ENCODE peak calls at places on chromosomes 6 and 20, in five cellular contexts. W, E, H, X and Q are unnamed samples.

GRCh38 chr6:52497652-52498408 is 77.7 kb downstream of the EFHC1 start:
- DNase-seq in E (no peak), W (no peak), X (peak; percentile 95), H (no peak), Q (no peak)

GRCh38 chr6:90383212-90383611 is 86.6 kb upstream of the BACH2 start:
- DNase-seq in X (no peak), H (no peak), E (no peak), W (no peak), Q (no peak)

GRCh38 chr6:131960371-131961133 is 9.4 kb upstream of the CCN2 start:
- DNase-seq in W (no peak), X (no peak), E (no peak), H (no peak), Q (no peak)

GRCh38 chr6:71498643-71499042 is 210.0 kb downstream of the OGFRL1 start:
- DNase-seq in H (no peak), E (no peak), W (no peak), X (no peak), Q (no peak)

GRCh38 chr6:24968711-24969110 is 33.0 kb upstream of the RIPOR2 start:
- DNase-seq in W (no peak), H (no peak), E (no peak), X (no peak), Q (no peak)

GRCh38 chr6:28215425-28215824 is 9.7 kb upstream of the ZSCAN9 start:
- DNase-seq in H (no peak), X (no peak), E (peak; percentile 38), W (no peak), Q (peak; percentile 34)

GRCh38 chr6:141451508-141452353 is 681.0 kb upstream of the GJE1 start:
- DNase-seq in E (no peak), W (no peak), H (no peak), X (no peak), Q (peak; percentile 73)

GRCh38 chr6:30480536-30481156 is 8.7 kb upstream of the HLA-E start:
- DNase-seq in H (no peak), X (no peak), E (no peak), W (no peak), Q (peak; percentile 25)

GRCh38 chr6:167293088-167293589 is 2.0 kb downstream of the UNC93A start:
- DNase-seq in H (no peak), X (no peak), E (no peak), W (no peak), Q (no peak)

GRCh38 chr6:1797801-1798200 is 188.1 kb downstream of the FOXC1 start:
- DNase-seq in H (no peak), W (peak; percentile 53), X (no peak), E (no peak), Q (no peak)

GRCh38 chr6:111602481-111603404 is 2.9 kb downstream of the TRAF3IP2 start:
- DNase-seq in E (no peak), X (no peak), H (no peak), W (no peak), Q (no peak)

GRCh38 chr6:41430875-41431274 is 95.5 kb downstream of the NCR2 start:
- DNase-seq in E (no peak), X (no peak), H (no peak), W (no peak), Q (no peak)

GRCh38 chr20:38127920-38128528 is 37.0 kb downstream of the TGM2 start:
- DNase-seq in H (no peak), E (no peak), X (no peak), W (no peak), Q (no peak)

GRCh38 chr6:61614119-61614518 is 671.9 kb downstream of the KHDRBS2 start:
- DNase-seq in H (no peak), E (no peak), W (no peak), X (no peak), Q (no peak)

GRCh38 chr20:51551186-51551585 is 8.7 kb upstream of the NFATC2 start:
- DNase-seq in H (no peak), W (no peak), X (no peak), E (no peak), Q (no peak)

GRCh38 chr20:35820715-35821114 is 48.9 kb downstream of the PHF20 start:
- DNase-seq in E (no peak), X (no peak), W (no peak), H (no peak), Q (no peak)

GRCh38 chr6:135910943-135911618 is 59.6 kb downstream of the PDE7B start:
- DNase-seq in W (no peak), X (no peak), H (no peak), E (no peak), Q (no peak)

GRCh38 chr6:43280234-43280633 is 17.8 kb upstream of the SLC22A7 start:
- DNase-seq in H (no peak), X (no peak), E (no peak), W (no peak), Q (no peak)

GRCh38 chr20:38049800-38050199 is 16.3 kb downstream of the RPRD1B start:
- DNase-seq in E (no peak), W (peak; percentile 62), H (no peak), X (no peak), Q (no peak)

GRCh38 chr6:167904791-167905190 is 78.1 kb downstream of the AFDN start:
- DNase-seq in H (no peak), W (no peak), E (no peak), X (no peak), Q (peak; percentile 12)

GRCh38 chr6:169863149-169863525 is 111.7 kb downstream of the ERMARD start:
- DNase-seq in H (no peak), W (no peak), E (no peak), X (no peak), Q (no peak)

GRCh38 chr6:47016916-47017315 is 25.2 kb downstream of the ADGRF1 start:
- DNase-seq in E (no peak), X (no peak), H (no peak), W (no peak), Q (peak; percentile 58)

GRCh38 chr6:131660195-131660594 is 23.1 kb downstream of the ENPP3 start:
- DNase-seq in X (no peak), E (no peak), H (no peak), W (no peak), Q (no peak)

GRCh38 chr20:62972270-62973032 is 19.9 kb downstream of the SLC17A9 start:
- DNase-seq in W (peak; percentile 79), H (peak; percentile 38), E (peak; percentile 89), X (peak; percentile 49), Q (peak; percentile 93)

GRCh38 chr20:57263767-57264150 is 2.7 kb downstream of the BMP7 start:
- DNase-seq in H (no peak), X (no peak), E (no peak), W (no peak), Q (no peak)

GRCh38 chr6:13814938-13815575 is 700 bp upstream of the MCUR1 start:
- DNase-seq in X (no peak), W (no peak), H (no peak), E (no peak), Q (no peak)

GRCh38 chr6:3898270-3898994 is 49.3 kb downstream of the FAM50B start:
- DNase-seq in X (no peak), W (no peak), E (no peak), H (no peak), Q (no peak)

GRCh38 chr6:34095741-34096140 is 50.1 kb downstream of the GRM4 start:
- DNase-seq in E (no peak), W (no peak), X (no peak), H (no peak), Q (no peak)

GRCh38 chr20:53706008-53706481 is 112.4 kb upstream of the ZNF217 start:
- DNase-seq in X (no peak), E (no peak), W (no peak), H (no peak), Q (no peak)
- TF ChIP-seq CREB1 in X (no peak), E (no peak), W (no peak), H (no peak), Q (no peak)

GRCh38 chr6:137416376-137417109 is 77.7 kb downstream of the OLIG3 start:
- DNase-seq in W (no peak), E (no peak), X (no peak), H (no peak), Q (peak; percentile 9)

GRCh38 chr6:137415834-137416190 is 78.4 kb downstream of the OLIG3 start:
- DNase-seq in E (no peak), H (no peak), X (no peak), W (no peak), Q (no peak)

GRCh38 chr6:137413482-137413881 is 80.7 kb downstream of the OLIG3 start:
- DNase-seq in X (no peak), H (no peak), E (no peak), W (peak; percentile 82), Q (no peak)

GRCh38 chr6:137414599-137414998 is 79.6 kb downstream of the OLIG3 start:
- DNase-seq in X (no peak), W (no peak), E (no peak), H (no peak), Q (peak; percentile 28)

DNA sequence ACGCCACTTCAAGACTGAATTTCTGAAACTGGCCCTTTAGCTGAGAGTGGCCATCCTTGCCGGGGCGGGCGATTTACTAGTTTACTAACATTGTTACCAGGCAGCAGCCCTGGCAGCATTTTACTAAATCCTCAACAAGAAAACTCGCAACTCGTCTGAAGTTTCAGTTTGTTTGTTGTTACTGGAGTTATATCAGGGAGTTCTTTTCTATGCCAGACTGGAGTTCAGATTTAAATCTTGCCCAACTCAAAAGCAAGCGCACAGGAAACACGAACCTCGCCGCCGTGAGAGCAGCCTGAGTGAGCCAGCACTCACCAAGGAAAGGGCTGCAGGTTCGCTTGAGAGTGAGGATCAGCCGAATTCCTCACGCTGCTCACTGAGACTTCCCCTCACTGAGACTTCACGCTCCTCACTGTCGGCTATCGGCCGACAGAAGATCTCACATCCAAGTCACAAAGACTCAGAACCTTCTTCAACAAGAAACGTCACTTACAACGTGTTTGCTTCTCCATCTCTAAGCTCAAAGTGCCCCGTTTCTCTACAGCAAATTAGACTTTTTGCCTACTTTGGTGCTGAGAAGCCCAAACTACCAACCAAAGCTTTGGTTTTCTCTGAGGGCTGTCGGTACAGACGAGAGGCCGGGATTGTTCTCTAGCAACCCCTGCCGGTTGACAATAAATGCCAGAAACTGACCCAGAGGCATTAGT is 78.9 kb downstream of the OLIG3 start:
- DNase-seq in W (peak; percentile 50), H (no peak), E (no peak), X (no peak), Q (peak; percentile 90)
- H2AFZ ChIP-seq in W (peak overlapping the region; percentile 85), H (peak overlapping the region; percentile 98), E (peak overlapping the region; percentile 15), X (peak overlapping the region; percentile 99), Q (peak overlapping the region; percentile 28)

DNA sequence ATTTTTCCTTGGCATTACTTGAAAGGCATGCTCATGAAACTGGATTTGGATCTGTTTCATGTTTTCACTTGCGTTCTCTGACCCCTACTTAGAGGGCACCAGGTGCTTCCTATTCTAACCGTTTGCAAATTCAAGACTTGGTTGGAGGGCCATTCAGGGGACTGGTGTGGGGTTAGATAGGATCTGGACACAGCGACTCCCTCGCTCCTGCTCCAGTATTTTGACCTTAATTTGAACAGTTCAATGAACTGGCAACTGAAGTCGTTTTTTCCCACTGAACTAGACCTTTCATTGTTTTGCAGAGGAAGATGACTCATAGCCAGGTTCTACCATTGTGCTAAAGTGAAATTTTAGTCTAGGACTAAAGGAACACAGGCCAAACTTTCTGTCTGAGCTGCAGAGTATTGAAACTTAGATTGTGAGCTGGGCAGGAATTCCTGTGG is 64.6 kb downstream of the UTRN start:
- DNase-seq in H (no peak), X (peak; percentile 60), W (peak; percentile 81), E (no peak), Q (no peak)
- H3K4me1 ChIP-seq in H (peaks cover 8% of the 10 kb centered on the region), X (peaks cover 53% of the 10 kb centered on the region), W (peaks cover 85% of the 10 kb centered on the region), E (no peaks in the 10 kb centered on the region), Q (peaks cover 19% of the 10 kb centered on the region)

DNA sequence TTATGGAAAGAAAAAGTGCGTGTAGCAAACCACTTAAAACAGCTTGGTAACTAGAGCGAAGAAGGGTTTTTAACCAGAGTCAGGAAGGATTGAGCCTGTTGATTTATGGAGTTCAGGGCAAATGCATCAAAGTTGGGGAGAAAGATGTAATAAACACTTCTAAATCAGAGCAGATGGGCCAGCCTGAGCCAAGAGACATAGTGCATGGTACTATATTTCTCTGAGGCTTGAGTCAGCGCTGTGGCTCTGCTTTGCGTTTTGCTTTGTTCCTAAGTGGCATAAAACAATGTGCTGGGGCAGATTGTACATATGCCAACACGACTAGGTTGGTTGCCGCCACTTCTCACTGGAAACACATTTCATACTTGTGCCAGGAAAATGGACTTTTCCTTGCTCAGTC is 111.3 kb downstream of the BCKDHB start:
- DNase-seq in H (no peak), X (no peak), W (no peak), E (no peak), Q (no peak)
- TF ChIP-seq CREB1 in H (no peak), X (no peak), W (no peak), E (no peak), Q (no peak)